ENCODE peak calls at places on chromosomes 12 and 14, in four cellular contexts. One of them, this sample, is unnamed.

GRCh38 chr12:3071107-3071506 is 6.1 kb upstream of the TSPAN9 start:
- DNase-seq in CD4-positive, CD25-positive, alpha-beta regulatory T cell: no peak
- DNase-seq in stomach: no peak
- DNase-seq in mesendoderm: no peak
- DNase-seq in this sample: no peak

GRCh38 chr12:131894313-131894860 is at the start of gene ULK1:
- DNase-seq in stomach: peak; percentile 97
- DNase-seq in mesendoderm: peak; percentile 94
- DNase-seq in CD4-positive, CD25-positive, alpha-beta regulatory T cell: peak; percentile 86
- DNase-seq in this sample: peak; percentile 89

GRCh38 chr12:54370218-54370730 is 6.0 kb upstream of the GPR84 start:
- DNase-seq in CD4-positive, CD25-positive, alpha-beta regulatory T cell: no peak
- DNase-seq in mesendoderm: peak; percentile 92
- DNase-seq in stomach: peak; percentile 80
- DNase-seq in this sample: no peak

GRCh38 chr14:47300801-47301200 is 374.6 kb downstream of the MDGA2 start:
- DNase-seq in CD4-positive, CD25-positive, alpha-beta regulatory T cell: no peak
- DNase-seq in mesendoderm: peak; percentile 61
- DNase-seq in stomach: no peak
- DNase-seq in this sample: no peak

GRCh38 chr12:47997321-47997720 is 7.0 kb downstream of the COL2A1 start:
- DNase-seq in CD4-positive, CD25-positive, alpha-beta regulatory T cell: no peak
- DNase-seq in stomach: peak; percentile 51
- DNase-seq in mesendoderm: no peak
- DNase-seq in this sample: no peak

GRCh38 chr12:6345319-6346071 is 3.6 kb upstream of the TNFRSF1A start:
- DNase-seq in stomach: peak; percentile 57
- DNase-seq in CD4-positive, CD25-positive, alpha-beta regulatory T cell: peak; percentile 57
- DNase-seq in mesendoderm: no peak
- DNase-seq in this sample: no peak

GRCh38 chr12:43883311-43883710 is 47.4 kb downstream of the TMEM117 start:
- DNase-seq in mesendoderm: no peak
- DNase-seq in stomach: no peak
- DNase-seq in CD4-positive, CD25-positive, alpha-beta regulatory T cell: no peak
- DNase-seq in this sample: no peak

GRCh38 chr12:7748774-7749296 is 1.7 kb upstream of the CLEC4C start:
- DNase-seq in CD4-positive, CD25-positive, alpha-beta regulatory T cell: no peak
- DNase-seq in mesendoderm: no peak
- DNase-seq in stomach: no peak
- DNase-seq in this sample: no peak

GRCh38 chr14:61385002-61385685 is 63.8 kb downstream of the PRKCH start:
- DNase-seq in CD4-positive, CD25-positive, alpha-beta regulatory T cell: peak; percentile 88
- DNase-seq in stomach: no peak
- DNase-seq in mesendoderm: no peak
- DNase-seq in this sample: peak; percentile 79

GRCh38 chr12:28023156-28023887 is 50.8 kb upstream of the PTHLH start:
- DNase-seq in stomach: no peak
- DNase-seq in CD4-positive, CD25-positive, alpha-beta regulatory T cell: no peak
- DNase-seq in mesendoderm: no peak
- DNase-seq in this sample: no peak

GRCh38 chr12:17062296-17063061 is 456.5 kb upstream of the LMO3 start:
- DNase-seq in stomach: no peak
- DNase-seq in CD4-positive, CD25-positive, alpha-beta regulatory T cell: no peak
- DNase-seq in mesendoderm: no peak
- DNase-seq in this sample: no peak

GRCh38 chr14:95424533-95424932 is 91.9 kb downstream of the SYNE3 start:
- DNase-seq in stomach: no peak
- DNase-seq in CD4-positive, CD25-positive, alpha-beta regulatory T cell: no peak
- DNase-seq in mesendoderm: no peak
- DNase-seq in this sample: no peak

GRCh38 chr12:111446044-111446581 is 40.4 kb downstream of the SH2B3 start:
- DNase-seq in mesendoderm: peak; percentile 87
- DNase-seq in stomach: peak; percentile 34
- DNase-seq in CD4-positive, CD25-positive, alpha-beta regulatory T cell: no peak
- DNase-seq in this sample: no peak

GRCh38 chr12:58502857-58503256 is 417.4 kb downstream of the LRIG3 start:
- DNase-seq in CD4-positive, CD25-positive, alpha-beta regulatory T cell: no peak
- DNase-seq in stomach: no peak
- DNase-seq in mesendoderm: no peak
- DNase-seq in this sample: no peak

GRCh38 chr12:28017126-28017872 is 44.8 kb upstream of the PTHLH start:
- DNase-seq in stomach: no peak
- DNase-seq in mesendoderm: no peak
- DNase-seq in CD4-positive, CD25-positive, alpha-beta regulatory T cell: no peak
- DNase-seq in this sample: no peak

GRCh38 chr12:114996382-114996781 is 312.4 kb upstream of the TBX3 start:
- DNase-seq in stomach: no peak
- DNase-seq in CD4-positive, CD25-positive, alpha-beta regulatory T cell: no peak
- DNase-seq in mesendoderm: no peak
- DNase-seq in this sample: no peak

GRCh38 chr14:63200767-63201166 is 3.5 kb upstream of the RHOJ start:
- DNase-seq in CD4-positive, CD25-positive, alpha-beta regulatory T cell: no peak
- DNase-seq in stomach: no peak
- DNase-seq in mesendoderm: no peak
- DNase-seq in this sample: no peak

GRCh38 chr14:94362614-94363133 is 25.7 kb downstream of the SERPINA1 start:
- DNase-seq in CD4-positive, CD25-positive, alpha-beta regulatory T cell: no peak
- DNase-seq in stomach: no peak
- DNase-seq in mesendoderm: no peak
- DNase-seq in this sample: no peak

GRCh38 chr12:43812926-43813325 is 6.8 kb upstream of the TWF1 start:
- DNase-seq in mesendoderm: no peak
- DNase-seq in stomach: no peak
- DNase-seq in CD4-positive, CD25-positive, alpha-beta regulatory T cell: no peak
- DNase-seq in this sample: no peak

GRCh38 chr12:114342651-114343050 is 63.3 kb downstream of the TBX5 start:
- DNase-seq in CD4-positive, CD25-positive, alpha-beta regulatory T cell: no peak
- DNase-seq in mesendoderm: no peak
- DNase-seq in stomach: no peak
- DNase-seq in this sample: no peak

GRCh38 chr12:91064640-91065039 is 6.8 kb upstream of the KERA start:
- DNase-seq in CD4-positive, CD25-positive, alpha-beta regulatory T cell: no peak
- DNase-seq in mesendoderm: no peak
- DNase-seq in stomach: no peak
- DNase-seq in this sample: no peak

GRCh38 chr12:103785243-103786031 is 55.6 kb downstream of the NT5DC3 start:
- DNase-seq in stomach: no peak
- DNase-seq in CD4-positive, CD25-positive, alpha-beta regulatory T cell: no peak
- DNase-seq in mesendoderm: no peak
- DNase-seq in this sample: no peak

GRCh38 chr14:26856832-26857508 is 259.1 kb upstream of the NOVA1 start:
- DNase-seq in mesendoderm: no peak
- DNase-seq in CD4-positive, CD25-positive, alpha-beta regulatory T cell: no peak
- DNase-seq in stomach: no peak
- DNase-seq in this sample: no peak

GRCh38 chr14:87067061-87067460 is 925.9 kb downstream of the GALC start:
- DNase-seq in stomach: no peak
- DNase-seq in mesendoderm: peak; percentile 3
- DNase-seq in CD4-positive, CD25-positive, alpha-beta regulatory T cell: no peak
- DNase-seq in this sample: no peak

GRCh38 chr14:105419305-105420091 is at the start of gene MTA1:
- DNase-seq in mesendoderm: peak; percentile 38
- DNase-seq in stomach: peak; percentile 56
- DNase-seq in CD4-positive, CD25-positive, alpha-beta regulatory T cell: peak; percentile 53
- DNase-seq in this sample: peak; percentile 37

GRCh38 chr12:49019120-49019430 is 499 bp upstream of the PRKAG1 start:
- DNase-seq in mesendoderm: peak; percentile 16
- DNase-seq in CD4-positive, CD25-positive, alpha-beta regulatory T cell: no peak
- DNase-seq in stomach: no peak
- DNase-seq in this sample: no peak

GRCh38 chr12:121575051-121575450 is 5.8 kb downstream of the KDM2B start:
- DNase-seq in stomach: no peak
- DNase-seq in CD4-positive, CD25-positive, alpha-beta regulatory T cell: no peak
- DNase-seq in mesendoderm: no peak
- DNase-seq in this sample: no peak

GRCh38 chr14:28762290-28762948 is 4.2 kb upstream of the FOXG1 start:
- DNase-seq in CD4-positive, CD25-positive, alpha-beta regulatory T cell: no peak
- DNase-seq in mesendoderm: peak; percentile 35
- DNase-seq in stomach: no peak
- DNase-seq in this sample: no peak

GRCh38 chr12:38662851-38663250 is 242.5 kb downstream of the CPNE8 start:
- DNase-seq in stomach: no peak
- DNase-seq in mesendoderm: no peak
- DNase-seq in CD4-positive, CD25-positive, alpha-beta regulatory T cell: no peak
- DNase-seq in this sample: no peak

GRCh38 chr14:90871605-90872233 is 55.5 kb upstream of the TTC7B start:
- DNase-seq in CD4-positive, CD25-positive, alpha-beta regulatory T cell: no peak
- DNase-seq in mesendoderm: no peak
- DNase-seq in stomach: no peak
- DNase-seq in this sample: no peak

GRCh38 chr12:74890237-74890599 is 319.4 kb downstream of the KCNC2 start:
- DNase-seq in CD4-positive, CD25-positive, alpha-beta regulatory T cell: no peak
- DNase-seq in mesendoderm: peak; percentile 72
- DNase-seq in stomach: no peak
- DNase-seq in this sample: no peak

GRCh38 chr12:94599189-94599588 is 51.2 kb downstream of the TMCC3 start:
- DNase-seq in CD4-positive, CD25-positive, alpha-beta regulatory T cell: no peak
- DNase-seq in mesendoderm: no peak
- DNase-seq in stomach: no peak
- DNase-seq in this sample: no peak

GRCh38 chr12:94597268-94597667 is 53.1 kb downstream of the TMCC3 start:
- DNase-seq in stomach: no peak
- DNase-seq in CD4-positive, CD25-positive, alpha-beta regulatory T cell: no peak
- DNase-seq in mesendoderm: no peak
- DNase-seq in this sample: no peak

GRCh38 chr12:94604299-94604698 is 46.1 kb downstream of the TMCC3 start:
- DNase-seq in stomach: no peak
- DNase-seq in CD4-positive, CD25-positive, alpha-beta regulatory T cell: no peak
- DNase-seq in mesendoderm: no peak
- DNase-seq in this sample: no peak

GRCh38 chr12:94603434-94604068 is 46.8 kb downstream of the TMCC3 start:
- DNase-seq in stomach: peak; percentile 76
- DNase-seq in mesendoderm: peak; percentile 30
- DNase-seq in CD4-positive, CD25-positive, alpha-beta regulatory T cell: peak; percentile 55
- DNase-seq in this sample: peak; percentile 51

GRCh38 chr12:94601972-94602517 is 48.3 kb downstream of the TMCC3 start:
- DNase-seq in mesendoderm: no peak
- DNase-seq in stomach: no peak
- DNase-seq in CD4-positive, CD25-positive, alpha-beta regulatory T cell: no peak
- DNase-seq in this sample: no peak
- H3K27ac ChIP-seq in mesendoderm: no peak overlapping the region
- H3K27ac ChIP-seq in stomach: no peak overlapping the region
- H3K27ac ChIP-seq in CD4-positive, CD25-positive, alpha-beta regulatory T cell: no peak overlapping the region
- H3K27ac ChIP-seq in this sample: no peak overlapping the region

DNA sequence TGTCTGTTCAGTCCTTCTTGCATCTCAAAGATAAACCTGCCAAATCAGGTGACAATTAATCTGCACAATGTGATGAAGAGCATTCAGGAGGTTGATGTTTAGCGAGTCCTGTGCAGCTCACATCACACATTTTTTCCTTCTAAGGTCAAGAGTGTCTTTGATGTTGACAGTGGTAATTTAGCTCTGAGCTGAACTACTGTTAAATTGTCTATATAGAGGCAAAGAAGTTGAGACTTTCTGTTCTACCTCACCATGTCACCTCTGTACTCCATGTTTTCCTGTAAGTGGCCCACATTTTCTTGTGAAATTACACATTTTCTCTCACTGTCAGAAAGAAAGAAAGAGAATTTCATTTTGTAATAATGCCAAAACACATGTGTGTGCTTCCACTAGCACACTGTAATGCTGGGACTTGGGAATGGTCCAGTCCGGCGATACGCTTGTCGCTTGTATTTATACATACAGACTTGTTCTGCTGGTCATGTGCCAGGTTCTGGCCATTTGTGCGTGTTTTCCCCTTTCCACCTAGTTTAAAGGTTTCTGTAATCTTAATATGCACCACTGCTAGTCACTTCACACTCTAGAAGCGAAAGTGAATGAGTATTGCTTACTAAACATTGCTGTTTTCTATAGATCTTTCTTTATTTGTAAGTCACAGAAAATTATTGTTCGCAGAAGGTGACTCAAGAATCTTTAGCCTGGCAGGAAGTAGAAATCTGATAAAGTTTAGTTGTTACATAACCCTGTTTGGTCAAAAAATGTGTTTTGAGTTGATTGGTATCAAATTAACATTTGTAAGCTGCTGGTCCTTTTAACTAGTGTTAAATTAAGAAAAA is 328.9 kb downstream of the TMTC2 start:
- DNase-seq in mesendoderm: no peak
- DNase-seq in stomach: peak; percentile 79
- DNase-seq in CD4-positive, CD25-positive, alpha-beta regulatory T cell: peak; percentile 12
- DNase-seq in this sample: no peak
- H3K4me3 ChIP-seq in mesendoderm: no peak overlapping the region
- H3K4me3 ChIP-seq in stomach: peak overlapping the region; percentile 35
- H3K4me3 ChIP-seq in CD4-positive, CD25-positive, alpha-beta regulatory T cell: peak overlapping the region; percentile 24
- H3K4me3 ChIP-seq in this sample: no peak overlapping the region

GRCh38 chr12:26187429-26187828 is 7.9 kb upstream of the SSPN start:
- DNase-seq in stomach: no peak
- DNase-seq in CD4-positive, CD25-positive, alpha-beta regulatory T cell: no peak
- DNase-seq in mesendoderm: peak; percentile 54
- DNase-seq in this sample: no peak

GRCh38 chr12:26188641-26189040 is 6.7 kb upstream of the SSPN start:
- DNase-seq in CD4-positive, CD25-positive, alpha-beta regulatory T cell: no peak
- DNase-seq in stomach: no peak
- DNase-seq in mesendoderm: no peak
- DNase-seq in this sample: no peak

GRCh38 chr12:26187014-26187413 is 8.4 kb upstream of the SSPN start:
- DNase-seq in CD4-positive, CD25-positive, alpha-beta regulatory T cell: no peak
- DNase-seq in stomach: no peak
- DNase-seq in mesendoderm: no peak
- DNase-seq in this sample: no peak

GRCh38 chr12:26185532-26186320 is 9.6 kb upstream of the SSPN start:
- DNase-seq in mesendoderm: peak; percentile 51
- DNase-seq in CD4-positive, CD25-positive, alpha-beta regulatory T cell: no peak
- DNase-seq in stomach: no peak
- DNase-seq in this sample: no peak

DNA sequence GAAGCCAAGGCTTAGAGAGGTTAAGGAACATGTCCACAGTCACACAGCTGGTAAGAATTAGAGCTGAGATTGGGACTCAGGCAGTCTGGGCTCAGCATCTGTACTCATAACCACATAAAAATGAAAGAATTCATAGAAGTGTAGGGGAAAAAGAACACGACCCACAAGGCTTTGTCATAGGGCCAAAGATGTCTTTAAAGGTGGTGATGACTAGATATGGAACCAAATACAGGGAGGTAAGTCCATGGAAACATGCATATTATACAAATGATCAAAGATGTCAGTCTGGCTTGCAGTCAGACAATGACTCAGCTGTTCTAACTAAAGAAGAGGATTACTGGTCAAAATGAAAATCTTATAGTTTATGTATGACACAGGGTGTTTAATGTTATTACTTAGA is 7.2 kb upstream of the SSPN start:
- DNase-seq in mesendoderm: no peak
- DNase-seq in stomach: no peak
- DNase-seq in CD4-positive, CD25-positive, alpha-beta regulatory T cell: no peak
- DNase-seq in this sample: no peak
- H3K4me1 ChIP-seq in mesendoderm: no peaks in the 10 kb centered on the region
- H3K4me1 ChIP-seq in stomach: no peaks in the 10 kb centered on the region
- H3K4me1 ChIP-seq in CD4-positive, CD25-positive, alpha-beta regulatory T cell: no peaks in the 10 kb centered on the region
- H3K4me1 ChIP-seq in this sample: no peaks in the 10 kb centered on the region

DNA sequence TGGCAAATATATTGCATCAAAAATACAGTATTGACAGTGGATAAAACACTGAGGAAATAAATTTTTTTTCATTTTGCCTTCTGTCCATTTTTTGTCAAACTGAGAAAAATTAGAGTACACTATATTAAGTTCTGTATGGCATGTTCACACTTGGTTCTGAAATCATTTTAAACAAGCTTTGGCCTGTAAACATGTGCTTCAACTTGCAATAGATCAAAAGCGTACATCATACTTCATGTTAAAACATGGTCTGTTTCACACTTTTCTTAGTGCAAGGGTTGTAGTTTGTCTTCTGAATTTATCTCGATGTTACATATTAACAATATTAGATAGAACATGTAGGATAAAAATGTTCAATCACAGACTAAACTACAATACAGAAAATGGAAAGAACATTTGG is 208.0 kb downstream of the PCNX1 start:
- DNase-seq in CD4-positive, CD25-positive, alpha-beta regulatory T cell: no peak
- DNase-seq in stomach: no peak
- DNase-seq in mesendoderm: no peak
- DNase-seq in this sample: no peak
- H3K27ac ChIP-seq in CD4-positive, CD25-positive, alpha-beta regulatory T cell: no peak overlapping the region
- H3K27ac ChIP-seq in stomach: no peak overlapping the region
- H3K27ac ChIP-seq in mesendoderm: no peak overlapping the region
- H3K27ac ChIP-seq in this sample: no peak overlapping the region